ENCODE peak calls at places on chromosomes 4 and X, in eight cellular contexts. I is prostate gland; D is colonic mucosa; H is left ventricle myocardium inferior; N is mucosa of descending colon; V is naive thymus-derived CD4-positive, alpha-beta T cell; T is IMR-90; A is body of pancreas. O is an unnamed sample. For H3K4me1, the result is how much of the 10 kb centered on the place peaks cover.

GRCh38 chr4:10002278-10002677 is 19.0 kb downstream of the SLC2A9 start:
- DNase-seq in I (no peak), A (no peak), V (no peak), T (no peak), H (no peak), D (no peak), N (no peak), O (no peak)

GRCh38 chr4:23839279-23839678 is 50.6 kb downstream of the PPARGC1A start:
- DNase-seq in N (no peak), I (no peak), D (no peak), T (no peak), A (no peak), V (no peak), H (no peak), O (peak)

GRCh38 chr4:185421366-185422124 is 4.2 kb downstream of the UFSP2 start:
- DNase-seq in D (no peak), V (no peak), H (no peak), A (no peak), N (no peak), T (peak), I (no peak), O (no peak)

GRCh38 chrX:39605183-39605582 is 492.6 kb downstream of the BCOR start:
- DNase-seq in A (no peak), H (no peak), V (no peak), I (no peak), N (no peak), T (no peak), D (no peak), O (no peak)

GRCh38 chrX:24870143-24870542 is 145.6 kb downstream of the ARX start:
- DNase-seq in H (no peak), D (no peak), T (peak), A (no peak), I (no peak), N (no peak), V (no peak), O (no peak)

GRCh38 chrX:15755091-15755490 is 17.0 kb downstream of the CA5B start:
- DNase-seq in H (no peak), N (no peak), T (no peak), A (no peak), V (no peak), I (no peak), D (no peak), O (no peak)

GRCh38 chr4:145881991-145882390 is 56.6 kb downstream of the ZNF827 start:
- DNase-seq in N (peak), H (no peak), I (peak), V (no peak), T (no peak), D (peak), A (peak), O (no peak)

GRCh38 chrX:123917069-123917468 is 44.4 kb upstream of the STAG2 start:
- DNase-seq in I (no peak), D (no peak), H (no peak), A (no peak), V (no peak), N (no peak), T (no peak), O (no peak)

GRCh38 chrX:42396136-42396535 is 381.8 kb downstream of the PPP1R2C start:
- DNase-seq in H (no peak), T (no peak), A (no peak), N (peak), D (peak), I (no peak), V (no peak), O (no peak)

GRCh38 chrX:12315526-12315925 is 177.3 kb downstream of the FRMPD4 start:
- DNase-seq in T (no peak), D (no peak), H (no peak), A (no peak), I (no peak), N (no peak), V (no peak), O (no peak)

GRCh38 chr4:88077911-88078310 is 70.5 kb downstream of the PKD2 start:
- DNase-seq in N (no peak), H (no peak), D (no peak), T (no peak), I (no peak), A (no peak), V (no peak), O (no peak)

GRCh38 chr4:142823796-142824195 is 22.3 kb downstream of the INPP4B start:
- DNase-seq in V (no peak), D (no peak), I (no peak), T (no peak), N (no peak), A (no peak), H (no peak), O (no peak)

GRCh38 chr4:73705056-73705432 is 35.3 kb upstream of the CXCL8 start:
- DNase-seq in A (no peak), D (no peak), T (peak), H (no peak), I (no peak), N (no peak), V (no peak), O (no peak)
- H3K4me1 ChIP-seq in A (under half), D (under half), T (under half), H (under half), I (under half), N (under half), V (under half), O (half or more)

GRCh38 chr4:2487632-2488031 is 18.7 kb downstream of the RNF4 start:
- DNase-seq in I (no peak), D (no peak), H (no peak), A (no peak), N (no peak), V (no peak), T (no peak), O (no peak)

GRCh38 chr4:2484169-2484568 is 15.3 kb downstream of the RNF4 start:
- DNase-seq in N (no peak), I (no peak), T (no peak), H (no peak), V (no peak), D (no peak), A (no peak), O (no peak)

GRCh38 chr4:2484993-2485392 is 16.1 kb downstream of the RNF4 start:
- DNase-seq in T (no peak), D (peak), I (peak), H (peak), N (peak), A (peak), V (peak), O (peak)

GRCh38 chr4:2489081-2489805 is 20.3 kb downstream of the RNF4 start:
- DNase-seq in I (no peak), V (no peak), H (no peak), D (no peak), A (no peak), N (no peak), T (no peak), O (peak)

DNA sequence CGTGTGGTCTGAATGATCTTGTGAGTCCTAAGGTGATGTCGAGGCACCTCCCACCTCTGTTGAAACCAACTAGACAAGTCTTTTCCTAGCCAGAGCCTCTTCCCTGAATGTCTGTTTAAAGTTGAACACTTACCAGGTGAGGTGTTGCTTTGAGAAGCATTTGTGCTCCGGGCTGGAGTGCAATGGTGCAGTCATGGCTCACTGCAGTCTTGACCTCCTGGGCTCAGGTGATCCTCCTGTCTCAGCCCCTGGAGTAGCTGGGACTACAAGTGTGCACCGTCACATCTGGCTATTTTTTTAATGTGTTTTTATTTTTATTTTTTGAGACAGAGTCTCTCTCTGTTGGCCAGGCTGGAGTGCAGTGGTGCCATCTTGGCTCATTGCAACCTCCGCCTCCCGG is 18.1 kb downstream of the RNF4 start:
- DNase-seq in V (no peak), I (no peak), T (no peak), N (no peak), A (no peak), H (no peak), D (no peak), O (peak)
- H3K4me1 ChIP-seq in V (under half), I (under half), T (under half), N (half or more), A (half or more), H (half or more), D (under half), O (under half)

GRCh38 chr4:26996745-26997144 is 136.1 kb downstream of the STIM2 start:
- DNase-seq in D (no peak), N (no peak), H (no peak), I (no peak), V (no peak), T (no peak), A (no peak), O (no peak)
- H3K4me1 ChIP-seq in D (under half), N (under half), H (under half), I (under half), V (under half), T (under half), A (under half), O (under half)

GRCh38 chr4:147777456-147778091 is 45.7 kb downstream of the ARHGAP10 start:
- DNase-seq in N (no peak), I (no peak), T (peak), A (no peak), V (no peak), H (no peak), D (no peak), O (no peak)
- H3K4me1 ChIP-seq in N (under half), I (under half), T (under half), A (under half), V (under half), H (half or more), D (under half), O (under half)

GRCh38 chr4:139164731-139165130 is 12.3 kb downstream of the ELF2 start:
- DNase-seq in T (no peak), I (no peak), V (no peak), H (no peak), D (no peak), N (no peak), A (no peak), O (no peak)
- H3K4me1 ChIP-seq in T (under half), I (under half), V (under half), H (half or more), D (under half), N (under half), A (under half), O (under half)

DNA sequence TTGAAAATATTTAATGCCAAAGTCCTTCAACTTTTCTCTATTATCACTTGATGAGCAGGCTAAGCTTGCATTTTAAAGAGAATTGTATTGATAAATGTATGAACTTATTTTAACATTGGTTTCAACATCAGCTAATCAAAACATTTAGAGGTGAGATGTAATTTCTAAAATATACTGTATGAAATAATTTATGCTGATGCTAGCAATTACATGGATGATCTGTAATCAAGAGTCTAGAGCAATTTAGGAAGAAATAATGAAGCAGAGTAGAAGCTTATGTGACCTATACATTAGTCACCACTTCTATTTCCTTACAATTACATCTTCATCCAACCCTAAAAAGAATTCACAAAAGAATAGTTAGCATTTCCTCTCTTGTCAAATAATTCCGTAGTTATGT is 226.8 kb downstream of the KLHL4 start:
- DNase-seq in H (no peak), A (no peak), V (no peak), I (no peak), D (no peak), N (no peak), T (no peak), O (no peak)
- H3K4me1 ChIP-seq in H (under half), A (under half), V (under half), I (under half), D (under half), N (under half), T (under half), O (under half)

O was measured in osteoblast.